ENCODE peak calls at places on chromosome X, in four cellular contexts. Z is activated effector memory CD4-positive, alpha-beta T cell treated with Interleukin-2 at 50 U/mL for 16 hours; Q is fibroblast of the conjunctiva; V is stimulated activated CD4-positive, alpha-beta T cell treated with anti-CD3 and anti-CD28 coated beads, Interleukin-1b, Interleukin-23, amount 100 ng/mL, for 4 hours. M is an unnamed sample.

GRCh38 chrX:84078991-84079390 is 109.0 kb downstream of the RPS6KA6 start:
- DNase-seq in V (no peak), Q (no peak), Z (no peak), M (no peak)

GRCh38 chrX:56248492-56248891 is 16.3 kb downstream of the KLF8 start:
- DNase-seq in V (peak; percentile 39), Z (peak; percentile 25), Q (peak; percentile 21), M (peak; percentile 56)

GRCh38 chrX:100812216-100813158 is 7.7 kb upstream of the CSTF2 start:
- DNase-seq in Z (no peak), Q (no peak), V (no peak), M (no peak)

GRCh38 chrX:40444798-40445496 is 135.8 kb upstream of the ATP6AP2 start:
- DNase-seq in Q (no peak), Z (no peak), V (no peak), M (no peak)

GRCh38 chrX:66142351-66142750 is 21.7 kb upstream of the HEPH start:
- DNase-seq in V (no peak), Z (no peak), Q (no peak), M (no peak)

GRCh38 chrX:74349387-74349786 is 45.4 kb downstream of the ZCCHC13 start:
- DNase-seq in Q (peak; percentile 41), Z (no peak), V (no peak), M (no peak)

GRCh38 chrX:22616867-22617266 is 344.2 kb downstream of the CBLL2 start:
- DNase-seq in Q (no peak), V (no peak), Z (no peak), M (no peak)

GRCh38 chrX:16646366-16647168 is 3.4 kb upstream of the S100G start:
- DNase-seq in Q (no peak), Z (no peak), V (no peak), M (no peak)

GRCh38 chrX:153245288-153245731 is 66.2 kb downstream of the MAGEA1 start:
- DNase-seq in Z (no peak), Q (no peak), V (no peak), M (no peak)

GRCh38 chrX:24963823-24964222 is 51.9 kb downstream of the ARX start:
- DNase-seq in V (no peak), Q (no peak), Z (no peak), M (no peak)

GRCh38 chrX:48816014-48816810 is 10.1 kb upstream of the ERAS start:
- DNase-seq in Q (no peak), Z (no peak), V (no peak), M (no peak)

GRCh38 chrX:64975989-64976672 is at the start of gene ZC4H2:
- DNase-seq in Q (peak; percentile 63), V (peak; percentile 44), Z (peak; percentile 40), M (peak; percentile 74)

GRCh38 chrX:21735038-21735752 is 22.7 kb downstream of the SMPX start:
- DNase-seq in Q (no peak), Z (no peak), V (no peak), M (no peak)

GRCh38 chrX:105211051-105211575 is 9.4 kb downstream of the TEX13A start:
- DNase-seq in Q (no peak), Z (no peak), V (no peak), M (no peak)

GRCh38 chrX:78321809-78322208 is 5.6 kb downstream of the CYSLTR1 start:
- DNase-seq in Z (peak; percentile 39), V (no peak), Q (no peak), M (peak; percentile 39)

GRCh38 chrX:97850911-97851310 is 967.2 kb downstream of the RPA4 start:
- DNase-seq in V (no peak), Q (no peak), Z (no peak), M (no peak)

GRCh38 chrX:9678215-9678980 is 87.2 kb downstream of the GPR143 start:
- DNase-seq in Z (no peak), Q (no peak), V (no peak), M (no peak)

GRCh38 chrX:69116077-69116476 is 49.2 kb downstream of the PJA1 start:
- DNase-seq in Q (no peak), Z (no peak), V (no peak), M (no peak)